ENCODE peak calls at places on chromosomes 4 and X, in five cellular contexts. C is HL-60; S is activated CD4-positive, alpha-beta T cell treated with anti-CD3 and anti-CD28 coated beads for 36 hours; H is AG08395; B is lower lobe of right lung. M is an unnamed sample.

GRCh38 chrX:42129541-42129940 is 206.2 kb upstream of the CASK start:
- DNase-seq in C (no peak), S (no peak), H (no peak), B (no peak), M (no peak)

GRCh38 chr4:10201356-10202223 is 85.0 kb upstream of the WDR1 start:
- DNase-seq in C (no peak), S (no peak), H (peak), B (no peak), M (no peak)

GRCh38 chrX:52923781-52924241 is 26.7 kb downstream of the FAM156B start:
- DNase-seq in C (no peak), S (no peak), H (peak), B (peak), M (no peak)

GRCh38 chr4:151324449-151325319 is 721 bp downstream of the SH3D19 start:
- DNase-seq in C (no peak), S (peak), H (peak), B (peak), M (peak)

GRCh38 chr4:13529130-13529919 is 15.0 kb downstream of the NKX3-2 start:
- DNase-seq in C (no peak), S (peak), H (peak), B (no peak), M (no peak)

GRCh38 chrX:19772306-19772705 is 115.1 kb downstream of the SH3KBP1 start:
- DNase-seq in C (no peak), S (no peak), H (peak), B (no peak), M (no peak)

GRCh38 chr4:77579406-77580076 is 26.1 kb upstream of the CXCL13 start:
- DNase-seq in C (no peak), S (no peak), H (peak), B (no peak), M (no peak)

GRCh38 chr4:105092356-105092755 is 54.3 kb upstream of the TET2 start:
- DNase-seq in C (no peak), S (no peak), H (peak), B (no peak), M (no peak)

GRCh38 chrX:147894332-147894870 is 17.3 kb upstream of the FMR1 start:
- DNase-seq in C (no peak), S (no peak), H (no peak), B (no peak), M (no peak)

GRCh38 chr4:61500883-61501282 is 300.8 kb downstream of the ADGRL3 start:
- DNase-seq in C (no peak), S (no peak), H (no peak), B (no peak), M (no peak)

GRCh38 chr4:42649870-42650269 is 7.0 kb downstream of the ATP8A1 start:
- DNase-seq in C (no peak), S (no peak), H (no peak), B (no peak), M (no peak)

GRCh38 chr4:23022032-23022431 is 329.3 kb downstream of the GBA3 start:
- DNase-seq in C (no peak), S (no peak), H (peak), B (no peak), M (no peak)

GRCh38 chr4:37748546-37748945 is 62.4 kb upstream of the RELL1 start:
- DNase-seq in C (no peak), S (no peak), H (no peak), B (no peak), M (no peak)

GRCh38 chrX:11446331-11446730 is 153.1 kb downstream of the AMELX start:
- DNase-seq in C (no peak), S (no peak), H (peak), B (no peak), M (no peak)

GRCh38 chr4:38529189-38530115 is 134.5 kb upstream of the KLF3 start:
- DNase-seq in C (peak), S (peak), H (no peak), B (peak), M (peak)

GRCh38 chrX:107448625-107449468 is 605 bp upstream of the FRMPD3 start:
- DNase-seq in C (no peak), S (peak), H (no peak), B (no peak), M (no peak)

GRCh38 chr4:167721574-167721973 is 370.8 kb upstream of the ANXA10 start:
- DNase-seq in C (no peak), S (no peak), H (no peak), B (no peak), M (no peak)

GRCh38 chrX:154804957-154805695 is at the start of gene MPP1:
- DNase-seq in C (peak), S (peak), H (peak), B (peak), M (peak)

GRCh38 chrX:132953358-132953757 is 5.1 kb downstream of the HS6ST2 start:
- DNase-seq in C (no peak), S (no peak), H (no peak), B (no peak), M (no peak)

GRCh38 chr4:7867701-7868429 is 71.8 kb downstream of the AFAP1 start:
- DNase-seq in C (no peak), S (peak), H (peak), B (no peak), M (no peak)

GRCh38 chr4:128521634-128522253 is 234.1 kb upstream of the PGRMC2 start:
- DNase-seq in C (no peak), S (no peak), H (peak), B (no peak), M (no peak)

M was measured in cardiac septum.